ENCODE peak calls at places on chromosome 5, in five cellular contexts. O is uterus, J is neural progenitor cell, T is Peyer's patch, A is neural crest cell. K is an unnamed sample.

GRCh38 chr5:140341591-140341990 is 4.8 kb downstream of the HBEGF start:
- DNase-seq in O (no peak), J (no peak), T (no peak), A (no peak), K (no peak)

GRCh38 chr5:143156556-143156955 is 246.9 kb downstream of the NR3C1 start:
- DNase-seq in O (no peak), J (no peak), T (no peak), A (no peak), K (no peak)

GRCh38 chr5:8520922-8521321 is 652.0 kb downstream of the MTRR start:
- DNase-seq in O (no peak), J (peak), T (no peak), A (no peak), K (no peak)

GRCh38 chr5:168219515-168220410 is 71.7 kb upstream of the WWC1 start:
- DNase-seq in O (peak), J (peak), T (no peak), A (peak), K (peak)

GRCh38 chr5:10118150-10118549 is 131.5 kb downstream of the ATPSCKMT start:
- DNase-seq in O (no peak), J (no peak), T (no peak), A (no peak), K (no peak)

GRCh38 chr5:175824621-175825020 is 46.8 kb upstream of the CPLX2 start:
- DNase-seq in O (no peak), J (peak), T (no peak), A (no peak), K (no peak)

GRCh38 chr5:56601641-56602071 is 213.7 kb upstream of the MAP3K1 start:
- DNase-seq in O (no peak), J (peak), T (no peak), A (no peak), K (no peak)

GRCh38 chr5:159552751-159553150 is 222.5 kb upstream of the IL12B start:
- DNase-seq in O (no peak), J (peak), T (no peak), A (no peak), K (no peak)

GRCh38 chr5:66621146-66621545 is 25.0 kb downstream of the MAST4 start:
- DNase-seq in O (no peak), J (peak), T (no peak), A (no peak), K (no peak)

GRCh38 chr5:110054240-110054639 is 364.5 kb downstream of the MAN2A1 start:
- DNase-seq in O (no peak), J (peak), T (no peak), A (no peak), K (no peak)

GRCh38 chr5:78591227-78591626 is 57.3 kb downstream of the LHFPL2 start:
- DNase-seq in O (no peak), J (no peak), T (no peak), A (no peak), K (no peak)

GRCh38 chr5:147573171-147573570 is 63.3 kb upstream of the DPYSL3 start:
- DNase-seq in O (no peak), J (no peak), T (no peak), A (no peak), K (no peak)

GRCh38 chr5:147568710-147569109 is 58.8 kb upstream of the DPYSL3 start:
- DNase-seq in O (no peak), J (peak), T (no peak), A (no peak), K (no peak)

GRCh38 chr5:147565524-147565923 is 55.7 kb upstream of the DPYSL3 start:
- DNase-seq in O (no peak), J (no peak), T (no peak), A (no peak), K (no peak)

GRCh38 chr5:147567917-147568598 is 58.2 kb upstream of the DPYSL3 start:
- DNase-seq in O (no peak), J (peak), T (no peak), A (no peak), K (no peak)
- TF ChIP-seq CTCF in O (no peak), J (peak), T (no peak), A (no peak), K (no peak)

GRCh38 chr5:3656803-3657202 is 61.2 kb downstream of the IRX1 start:
- DNase-seq in O (no peak), J (no peak), T (no peak), A (no peak), K (no peak)

GRCh38 chr5:3650315-3650714 is 54.7 kb downstream of the IRX1 start:
- DNase-seq in O (no peak), J (no peak), T (no peak), A (no peak), K (no peak)

GRCh38 chr5:3654515-3654914 is 58.9 kb downstream of the IRX1 start:
- DNase-seq in O (no peak), J (no peak), T (no peak), A (no peak), K (no peak)

DNA sequence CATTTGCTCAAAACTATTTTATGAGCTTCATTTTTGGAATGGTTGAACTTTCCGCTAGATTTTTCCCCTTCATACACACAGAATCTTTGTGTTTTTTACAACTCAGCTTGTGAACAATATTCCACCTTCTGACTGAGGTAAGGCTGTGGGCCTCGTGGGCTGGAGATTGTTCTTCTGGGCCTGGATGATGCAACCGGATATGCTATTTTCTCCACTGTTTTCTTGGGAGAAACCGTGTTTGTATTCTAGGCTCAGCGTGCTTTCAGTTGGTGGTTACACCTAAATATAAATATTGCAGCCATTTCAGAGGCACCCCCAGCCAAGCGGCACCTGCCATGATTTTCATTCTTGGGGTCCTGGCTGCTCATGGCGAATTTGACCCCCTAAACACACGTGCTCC is 55.2 kb downstream of the IRX1 start:
- DNase-seq in O (no peak), J (no peak), T (no peak), A (no peak), K (no peak)
- TF ChIP-seq CTCF in O (no peak), J (no peak), T (no peak), A (no peak), K (no peak)

GRCh38 chr5:85049020-85049419 is 664.3 kb upstream of the EDIL3 start:
- DNase-seq in O (no peak), J (peak), T (no peak), A (no peak), K (no peak)
- TF ChIP-seq CTCF in O (no peak), J (peak), T (no peak), A (peak), K (peak)

GRCh38 chr5:125295405-125295872 is 549.0 kb upstream of the ZNF608 start:
- DNase-seq in O (no peak), J (no peak), T (no peak), A (no peak), K (no peak)

GRCh38 chr5:125291447-125291846 is 545.0 kb upstream of the ZNF608 start:
- DNase-seq in O (no peak), J (no peak), T (no peak), A (no peak), K (no peak)

GRCh38 chr5:125290935-125291334 is 544.5 kb upstream of the ZNF608 start:
- DNase-seq in O (no peak), J (no peak), T (no peak), A (no peak), K (no peak)

GRCh38 chr5:125294844-125295243 is 548.4 kb upstream of the ZNF608 start:
- DNase-seq in O (no peak), J (no peak), T (no peak), A (no peak), K (no peak)

GRCh38 chr5:125293223-125293622 is 546.8 kb upstream of the ZNF608 start:
- DNase-seq in O (no peak), J (no peak), T (no peak), A (no peak), K (no peak)
- TF ChIP-seq CTCF in O (no peak), J (no peak), T (no peak), A (no peak), K (no peak)

GRCh38 chr5:133366438-133366837 is 245.9 kb downstream of the FSTL4 start:
- DNase-seq in O (no peak), J (no peak), T (no peak), A (no peak), K (no peak)
- TF ChIP-seq CTCF in O (no peak), J (no peak), T (no peak), A (no peak), K (no peak)

GRCh38 chr5:39424751-39425524 is at the start of gene DAB2:
- DNase-seq in O (peak), J (peak), T (peak), A (peak), K (peak)
- TF ChIP-seq CTCF in O (peak), J (peak), T (peak), A (peak), K (peak)

DNA sequence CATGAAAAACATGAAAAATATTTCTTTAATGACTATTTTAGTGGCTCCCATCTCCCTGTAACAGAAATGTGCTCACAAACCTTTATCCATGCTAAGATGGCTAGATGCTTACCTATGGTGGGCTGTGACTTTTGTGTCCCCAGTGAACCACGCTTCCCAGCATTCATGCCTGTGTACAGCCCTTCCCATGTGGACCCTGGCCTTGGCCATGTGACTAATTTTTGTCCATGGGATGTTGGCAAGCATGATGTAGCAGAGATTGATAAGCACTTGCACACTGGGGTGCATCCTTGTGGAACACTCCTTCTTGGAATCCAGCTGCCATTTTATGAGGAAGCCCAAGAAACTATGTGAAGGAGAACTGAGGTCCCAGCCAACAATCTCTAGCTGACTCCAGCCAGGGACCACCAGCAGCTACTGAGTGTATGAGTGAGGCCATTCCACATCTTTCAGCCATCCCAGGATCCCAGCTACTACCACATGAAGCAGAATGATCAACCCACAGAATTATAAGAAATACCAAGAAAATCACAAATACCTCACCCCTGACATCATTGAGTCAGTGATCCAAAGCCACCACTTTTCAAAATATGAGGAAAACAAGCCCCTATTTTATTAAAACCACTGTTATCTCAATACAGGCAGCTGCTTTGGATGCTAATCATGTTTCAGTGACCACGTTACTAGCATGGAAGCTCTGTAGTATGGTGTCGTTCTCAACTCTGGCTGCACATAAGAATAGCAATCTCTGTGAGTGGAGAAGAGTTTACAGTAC is 16.1 kb upstream of the RAI14 start:
- DNase-seq in O (no peak), J (no peak), T (no peak), A (no peak), K (no peak)
- TF ChIP-seq CTCF in O (no peak), J (no peak), T (no peak), A (no peak), K (no peak)

GRCh38 chr5:68460147-68460760 is 244.7 kb downstream of the PIK3R1 start:
- DNase-seq in O (peak), J (peak), T (no peak), A (peak), K (no peak)
- TF ChIP-seq CTCF in O (peak), J (peak), T (peak), A (peak), K (peak)